ENCODE peak calls at places on chromosomes 1 and 21, in seven cellular contexts. U is head of caudate nucleus; M is COR-L47; Y is cardiac fibroblast; G is WTC11; X is CD8-positive, alpha-beta T cell; F is HTR-8/SVneo. E is an unnamed sample.

GRCh38 chr1:156432109-156433018 is 63.4 kb downstream of the RHBG start:
- DNase-seq in M (no peak), X (no peak), Y (no peak), F (no peak), U (no peak), G (peak; percentile 69), E (no peak)

GRCh38 chr1:248810727-248811513 is 14.8 kb downstream of the SH3BP5L start:
- DNase-seq in G (no peak), Y (peak; percentile 75), F (no peak), M (no peak), U (no peak), X (no peak), E (peak; percentile 73)

GRCh38 chr1:19646366-19646765 is 2.3 kb downstream of the NBL1 start:
- DNase-seq in G (no peak), X (no peak), U (no peak), Y (no peak), M (no peak), F (no peak), E (no peak)

GRCh38 chr1:11730429-11730861 is 5.5 kb upstream of the AGTRAP start:
- DNase-seq in U (no peak), X (peak; percentile 48), Y (peak; percentile 68), G (no peak), M (no peak), F (no peak), E (no peak)

GRCh38 chr1:173503391-173503790 is 26.3 kb downstream of the PRDX6 start:
- DNase-seq in U (no peak), F (no peak), M (no peak), G (no peak), Y (peak; percentile 33), X (no peak), E (no peak)

GRCh38 chr1:192436441-192437078 is 119.8 kb downstream of the RGS21 start:
- DNase-seq in Y (no peak), F (no peak), G (no peak), U (no peak), M (no peak), X (no peak), E (no peak)

GRCh38 chr1:28392027-28392652 is 22.6 kb downstream of the PHACTR4 start:
- DNase-seq in Y (peak; percentile 92), G (no peak), M (no peak), X (no peak), U (no peak), F (peak; percentile 64), E (no peak)

GRCh38 chr1:109296782-109297181 is 10.0 kb downstream of the MYBPHL start:
- DNase-seq in M (no peak), F (no peak), U (no peak), Y (no peak), G (no peak), X (no peak), E (no peak)

GRCh38 chr1:185412385-185413074 is 95.5 kb upstream of the IVNS1ABP start:
- DNase-seq in U (peak; percentile 31), M (no peak), X (no peak), Y (no peak), G (no peak), F (no peak), E (no peak)

GRCh38 chr1:89994231-89994804 is 592 bp upstream of the ZNF326 start:
- DNase-seq in G (no peak), U (no peak), X (no peak), Y (no peak), F (no peak), M (no peak), E (peak; percentile 84)

GRCh38 chr21:36022704-36023103 is 37.6 kb downstream of the SETD4 start:
- DNase-seq in G (no peak), Y (no peak), X (no peak), F (no peak), U (no peak), M (no peak), E (no peak)

E was measured in spleen.